ENCODE peak calls at places on chromosome 3, in ten cellular contexts. S is effector memory CD8-positive, alpha-beta T cell; U is activated T-cell treated with anti-CD3 and anti-CD28 coated beads for 1 hour; E is GM04503; D is cardiac muscle cell; Y is fibroblast of the conjunctiva; X is SK-N-MC; W is amygdala; O is AG08395; A is ovary. G is an unnamed sample.

GRCh38 chr3:161274691-161275298 is 53.7 kb downstream of the NMD3 start:
- DNase-seq in S (peak), U (peak), E (no peak), D (peak), Y (peak), X (peak), W (no peak), O (peak), A (no peak), G (no peak)

GRCh38 chr3:35335703-35336102 is 303.6 kb upstream of the ARPP21 start:
- DNase-seq in S (no peak), U (no peak), E (no peak), D (no peak), Y (no peak), X (no peak), W (no peak), O (no peak), A (no peak), G (no peak)

GRCh38 chr3:45644063-45644462 is 45.1 kb upstream of the SACM1L start:
- DNase-seq in S (no peak), U (no peak), E (no peak), D (peak), Y (peak), X (no peak), W (no peak), O (peak), A (no peak), G (no peak)

GRCh38 chr3:142963266-142964149 is at the start of gene PAQR9:
- DNase-seq in S (no peak), U (no peak), E (no peak), D (peak), Y (no peak), X (no peak), W (peak), O (peak), A (no peak), G (no peak)

GRCh38 chr3:7877312-7877711 is 624.3 kb upstream of the LMCD1 start:
- DNase-seq in S (no peak), U (no peak), E (no peak), D (peak), Y (no peak), X (no peak), W (no peak), O (no peak), A (no peak), G (no peak)

GRCh38 chr3:172231318-172231901 is 192.0 kb downstream of the FNDC3B start:
- DNase-seq in S (no peak), U (no peak), E (no peak), D (no peak), Y (no peak), X (no peak), W (no peak), O (no peak), A (no peak), G (no peak)

GRCh38 chr3:139970526-139970925 is 35.5 kb downstream of the CLSTN2 start:
- DNase-seq in S (no peak), U (no peak), E (no peak), D (no peak), Y (no peak), X (no peak), W (no peak), O (no peak), A (no peak), G (no peak)

GRCh38 chr3:66499881-66500574 is 794 bp downstream of the LRIG1 start:
- DNase-seq in S (peak), U (no peak), E (no peak), D (peak), Y (no peak), X (no peak), W (peak), O (peak), A (peak), G (peak)

GRCh38 chr3:152466784-152467183 is 198.1 kb downstream of the MBNL1 start:
- DNase-seq in S (no peak), U (no peak), E (peak), D (peak), Y (peak), X (no peak), W (no peak), O (peak), A (no peak), G (no peak)

GRCh38 chr3:39096775-39097174 is 10.7 kb downstream of the GORASP1 start:
- DNase-seq in S (no peak), U (no peak), E (no peak), D (peak), Y (no peak), X (no peak), W (no peak), O (peak), A (no peak), G (no peak)

GRCh38 chr3:64972793-64973192 is 285.0 kb upstream of the ADAMTS9 start:
- DNase-seq in S (no peak), U (no peak), E (no peak), D (no peak), Y (no peak), X (no peak), W (no peak), O (peak), A (no peak), G (no peak)

GRCh38 chr3:194768586-194768985 is 82.9 kb downstream of the FAM43A start:
- DNase-seq in S (no peak), U (no peak), E (no peak), D (no peak), Y (no peak), X (no peak), W (no peak), O (no peak), A (no peak), G (no peak)

GRCh38 chr3:35965908-35966307 is 326.6 kb downstream of the ARPP21 start:
- DNase-seq in S (no peak), U (no peak), E (peak), D (peak), Y (peak), X (no peak), W (no peak), O (peak), A (no peak), G (no peak)

GRCh38 chr3:17505856-17506255 is 236.6 kb downstream of the TBC1D5 start:
- DNase-seq in S (no peak), U (no peak), E (no peak), D (peak), Y (no peak), X (no peak), W (no peak), O (peak), A (no peak), G (no peak)

GRCh38 chr3:142213298-142213697 is 12.1 kb downstream of the GK5 start:
- DNase-seq in S (no peak), U (no peak), E (no peak), D (peak), Y (peak), X (no peak), W (no peak), O (no peak), A (peak), G (no peak)

GRCh38 chr3:185423178-185423577 is 60.2 kb downstream of the MAP3K13 start:
- DNase-seq in S (no peak), U (no peak), E (no peak), D (peak), Y (no peak), X (no peak), W (no peak), O (peak), A (no peak), G (no peak)

GRCh38 chr3:191743283-191743682 is 282.3 kb downstream of the PYDC2 start:
- DNase-seq in S (no peak), U (no peak), E (no peak), D (no peak), Y (no peak), X (no peak), W (no peak), O (no peak), A (no peak), G (no peak)

GRCh38 chr3:115248274-115248673 is 101.2 kb upstream of the ZBTB20 start:
- DNase-seq in S (no peak), U (no peak), E (no peak), D (peak), Y (no peak), X (no peak), W (no peak), O (no peak), A (no peak), G (no peak)

GRCh38 chr3:52194541-52195296 is 3.2 kb upstream of the ALAS1 start:
- DNase-seq in S (no peak), U (no peak), E (no peak), D (peak), Y (no peak), X (no peak), W (no peak), O (no peak), A (peak), G (no peak)

GRCh38 chr3:37945803-37946530 is 44.6 kb upstream of the VILL start:
- DNase-seq in S (no peak), U (no peak), E (no peak), D (peak), Y (no peak), X (peak), W (no peak), O (no peak), A (no peak), G (no peak)

GRCh38 chr3:113516115-113516505 is 1.2 kb upstream of the SPICE1 start:
- DNase-seq in S (no peak), U (no peak), E (no peak), D (no peak), Y (no peak), X (no peak), W (no peak), O (no peak), A (no peak), G (no peak)

GRCh38 chr3:177195242-177195940 is 1.9 kb downstream of the TBL1XR1 start:
- DNase-seq in S (no peak), U (no peak), E (no peak), D (peak), Y (peak), X (no peak), W (no peak), O (no peak), A (peak), G (no peak)

GRCh38 chr3:112514527-112515128 is 15.4 kb upstream of the BTLA start:
- DNase-seq in S (no peak), U (no peak), E (no peak), D (no peak), Y (no peak), X (no peak), W (no peak), O (no peak), A (no peak), G (no peak)

GRCh38 chr3:126350502-126351085 is 6.6 kb downstream of the KLF15 start:
- DNase-seq in S (no peak), U (no peak), E (no peak), D (no peak), Y (no peak), X (no peak), W (no peak), O (no peak), A (no peak), G (no peak)

GRCh38 chr3:107412376-107412775 is 35.1 kb downstream of the CCDC54 start:
- DNase-seq in S (no peak), U (no peak), E (no peak), D (peak), Y (no peak), X (no peak), W (no peak), O (peak), A (no peak), G (no peak)